ENCODE peak calls at places on chromosomes 11 and 22, in four cellular contexts. One of them, this sample, is unnamed.

GRCh38 chr11:82980292-82980691 is 78.8 kb downstream of the DDIAS start:
- DNase-seq in NCI-H1105 treated with DMSO at 0.1 percent for 48 hours: no peak
- DNase-seq in GM13977: no peak
- DNase-seq in CD8-positive, alpha-beta T cell: no peak
- DNase-seq in this sample: no peak

GRCh38 chr11:130813196-130813595 is 103.1 kb downstream of the SNX19 start:
- DNase-seq in GM13977: no peak
- DNase-seq in CD8-positive, alpha-beta T cell: no peak
- DNase-seq in NCI-H1105 treated with DMSO at 0.1 percent for 48 hours: no peak
- DNase-seq in this sample: no peak

GRCh38 chr22:43186272-43187170 is at the start of gene TTLL12:
- DNase-seq in CD8-positive, alpha-beta T cell: peak
- DNase-seq in GM13977: peak
- DNase-seq in NCI-H1105 treated with DMSO at 0.1 percent for 48 hours: peak
- DNase-seq in this sample: no peak

GRCh38 chr11:105393326-105393725 is 216.5 kb upstream of the GRIA4 start:
- DNase-seq in CD8-positive, alpha-beta T cell: no peak
- DNase-seq in NCI-H1105 treated with DMSO at 0.1 percent for 48 hours: no peak
- DNase-seq in GM13977: no peak
- DNase-seq in this sample: no peak

GRCh38 chr22:17597217-17597616 is 31.3 kb downstream of the ATP6V1E1 start:
- DNase-seq in GM13977: no peak
- DNase-seq in NCI-H1105 treated with DMSO at 0.1 percent for 48 hours: no peak
- DNase-seq in CD8-positive, alpha-beta T cell: no peak
- DNase-seq in this sample: no peak

GRCh38 chr22:39529487-39529851 is 3.1 kb downstream of the RPS19BP1 start:
- DNase-seq in NCI-H1105 treated with DMSO at 0.1 percent for 48 hours: no peak
- DNase-seq in CD8-positive, alpha-beta T cell: no peak
- DNase-seq in GM13977: no peak
- DNase-seq in this sample: no peak

GRCh38 chr22:49954991-49955580 is 5.5 kb upstream of the PIM3 start:
- DNase-seq in GM13977: no peak
- DNase-seq in NCI-H1105 treated with DMSO at 0.1 percent for 48 hours: no peak
- DNase-seq in CD8-positive, alpha-beta T cell: no peak
- DNase-seq in this sample: no peak

GRCh38 chr11:94521684-94522083 is 9.4 kb downstream of the C11orf97 start:
- DNase-seq in GM13977: peak
- DNase-seq in NCI-H1105 treated with DMSO at 0.1 percent for 48 hours: no peak
- DNase-seq in CD8-positive, alpha-beta T cell: no peak
- DNase-seq in this sample: no peak

GRCh38 chr22:39959640-39960447 is at the start of gene TMA7B:
- DNase-seq in CD8-positive, alpha-beta T cell: peak
- DNase-seq in GM13977: no peak
- DNase-seq in NCI-H1105 treated with DMSO at 0.1 percent for 48 hours: no peak
- DNase-seq in this sample: no peak

GRCh38 chr11:110824912-110825311 is 112.7 kb upstream of the ARHGAP20 start:
- DNase-seq in GM13977: no peak
- DNase-seq in CD8-positive, alpha-beta T cell: no peak
- DNase-seq in NCI-H1105 treated with DMSO at 0.1 percent for 48 hours: no peak
- DNase-seq in this sample: no peak

GRCh38 chr11:15278129-15278528 is 163.4 kb downstream of the INSC start:
- DNase-seq in CD8-positive, alpha-beta T cell: no peak
- DNase-seq in NCI-H1105 treated with DMSO at 0.1 percent for 48 hours: no peak
- DNase-seq in GM13977: no peak
- DNase-seq in this sample: no peak

GRCh38 chr11:78363018-78363619 is 54.5 kb downstream of the GAB2 start:
- DNase-seq in GM13977: no peak
- DNase-seq in NCI-H1105 treated with DMSO at 0.1 percent for 48 hours: no peak
- DNase-seq in CD8-positive, alpha-beta T cell: no peak
- DNase-seq in this sample: no peak

GRCh38 chr22:25942126-25942988 is 200.4 kb downstream of the MYO18B start:
- DNase-seq in CD8-positive, alpha-beta T cell: no peak
- DNase-seq in GM13977: no peak
- DNase-seq in NCI-H1105 treated with DMSO at 0.1 percent for 48 hours: no peak
- DNase-seq in this sample: no peak

GRCh38 chr11:13338437-13339069 is 61.0 kb downstream of the BMAL1 start:
- DNase-seq in CD8-positive, alpha-beta T cell: no peak
- DNase-seq in GM13977: no peak
- DNase-seq in NCI-H1105 treated with DMSO at 0.1 percent for 48 hours: no peak
- DNase-seq in this sample: no peak

GRCh38 chr11:74519719-74520118 is 26.2 kb upstream of the LIPT2 start:
- DNase-seq in GM13977: no peak
- DNase-seq in NCI-H1105 treated with DMSO at 0.1 percent for 48 hours: no peak
- DNase-seq in CD8-positive, alpha-beta T cell: no peak
- DNase-seq in this sample: no peak

GRCh38 chr11:120516461-120517389 is 5.2 kb downstream of the GRIK4 start:
- DNase-seq in CD8-positive, alpha-beta T cell: no peak
- DNase-seq in NCI-H1105 treated with DMSO at 0.1 percent for 48 hours: no peak
- DNase-seq in GM13977: no peak
- DNase-seq in this sample: no peak

GRCh38 chr11:109196016-109196415 is 226.0 kb upstream of the C11orf87 start:
- DNase-seq in NCI-H1105 treated with DMSO at 0.1 percent for 48 hours: no peak
- DNase-seq in CD8-positive, alpha-beta T cell: no peak
- DNase-seq in GM13977: no peak
- DNase-seq in this sample: no peak

GRCh38 chr11:34342008-34342533 is 15.7 kb downstream of the ABTB2 start:
- DNase-seq in NCI-H1105 treated with DMSO at 0.1 percent for 48 hours: no peak
- DNase-seq in CD8-positive, alpha-beta T cell: no peak
- DNase-seq in GM13977: no peak
- DNase-seq in this sample: no peak

GRCh38 chr11:66012946-66013761 is 1.3 kb downstream of the CST6 start:
- DNase-seq in CD8-positive, alpha-beta T cell: no peak
- DNase-seq in GM13977: no peak
- DNase-seq in NCI-H1105 treated with DMSO at 0.1 percent for 48 hours: no peak
- DNase-seq in this sample: no peak

GRCh38 chr22:49960967-49961600 is 512 bp downstream of the PIM3 start:
- DNase-seq in CD8-positive, alpha-beta T cell: peak
- DNase-seq in NCI-H1105 treated with DMSO at 0.1 percent for 48 hours: no peak
- DNase-seq in GM13977: peak
- DNase-seq in this sample: no peak

GRCh38 chr11:86014221-86014620 is 54.7 kb downstream of the PICALM start:
- DNase-seq in CD8-positive, alpha-beta T cell: no peak
- DNase-seq in NCI-H1105 treated with DMSO at 0.1 percent for 48 hours: no peak
- DNase-seq in GM13977: no peak
- DNase-seq in this sample: no peak

GRCh38 chr22:38718414-38718813 is 12.7 kb downstream of the GTPBP1 start:
- DNase-seq in CD8-positive, alpha-beta T cell: no peak
- DNase-seq in GM13977: no peak
- DNase-seq in NCI-H1105 treated with DMSO at 0.1 percent for 48 hours: no peak
- DNase-seq in this sample: no peak

GRCh38 chr11:20023082-20023426 is 137.2 kb downstream of the DBX1 start:
- DNase-seq in GM13977: no peak
- DNase-seq in CD8-positive, alpha-beta T cell: no peak
- DNase-seq in NCI-H1105 treated with DMSO at 0.1 percent for 48 hours: no peak
- DNase-seq in this sample: no peak

GRCh38 chr11:12235945-12236743 is 125.8 kb downstream of the MICAL2 start:
- DNase-seq in GM13977: peak
- DNase-seq in NCI-H1105 treated with DMSO at 0.1 percent for 48 hours: peak
- DNase-seq in CD8-positive, alpha-beta T cell: peak
- DNase-seq in this sample: peak

GRCh38 chr22:35397095-35397904 is 2.6 kb upstream of the MCM5 start:
- DNase-seq in NCI-H1105 treated with DMSO at 0.1 percent for 48 hours: no peak
- DNase-seq in GM13977: no peak
- DNase-seq in CD8-positive, alpha-beta T cell: no peak
- DNase-seq in this sample: no peak

GRCh38 chr22:48477031-48477721 is 1350.5 kb downstream of the BRD1 start:
- DNase-seq in NCI-H1105 treated with DMSO at 0.1 percent for 48 hours: no peak
- DNase-seq in GM13977: no peak
- DNase-seq in CD8-positive, alpha-beta T cell: no peak
- DNase-seq in this sample: no peak

GRCh38 chr22:46457502-46458488 is 79.6 kb downstream of the CELSR1 start:
- DNase-seq in CD8-positive, alpha-beta T cell: no peak
- DNase-seq in GM13977: no peak
- DNase-seq in NCI-H1105 treated with DMSO at 0.1 percent for 48 hours: no peak
- DNase-seq in this sample: no peak

GRCh38 chr22:40620464-40621046 is 16.0 kb downstream of the MRTFA start:
- DNase-seq in CD8-positive, alpha-beta T cell: no peak
- DNase-seq in GM13977: no peak
- DNase-seq in NCI-H1105 treated with DMSO at 0.1 percent for 48 hours: no peak
- DNase-seq in this sample: no peak

GRCh38 chr11:27649800-27650199 is 50.5 kb downstream of the BDNF start:
- DNase-seq in NCI-H1105 treated with DMSO at 0.1 percent for 48 hours: no peak
- DNase-seq in CD8-positive, alpha-beta T cell: no peak
- DNase-seq in GM13977: no peak
- DNase-seq in this sample: no peak

GRCh38 chr22:29647954-29648737 is 44.7 kb downstream of the NF2 start:
- DNase-seq in NCI-H1105 treated with DMSO at 0.1 percent for 48 hours: no peak
- DNase-seq in GM13977: no peak
- DNase-seq in CD8-positive, alpha-beta T cell: no peak
- DNase-seq in this sample: no peak

GRCh38 chr11:65036931-65037330 is 4.1 kb upstream of the SAC3D1 start:
- DNase-seq in CD8-positive, alpha-beta T cell: no peak
- DNase-seq in NCI-H1105 treated with DMSO at 0.1 percent for 48 hours: no peak
- DNase-seq in GM13977: no peak
- DNase-seq in this sample: no peak

GRCh38 chr22:43004362-43005035 is 10.4 kb downstream of the PACSIN2 start:
- DNase-seq in GM13977: no peak
- DNase-seq in CD8-positive, alpha-beta T cell: no peak
- DNase-seq in NCI-H1105 treated with DMSO at 0.1 percent for 48 hours: no peak
- DNase-seq in this sample: no peak

GRCh38 chr11:12518606-12519385 is 141.4 kb downstream of the PARVA start:
- DNase-seq in CD8-positive, alpha-beta T cell: no peak
- DNase-seq in GM13977: no peak
- DNase-seq in NCI-H1105 treated with DMSO at 0.1 percent for 48 hours: no peak
- DNase-seq in this sample: no peak

GRCh38 chr11:2804701-2805387 is 80.7 kb downstream of the CDKN1C start:
- DNase-seq in NCI-H1105 treated with DMSO at 0.1 percent for 48 hours: no peak
- DNase-seq in CD8-positive, alpha-beta T cell: peak
- DNase-seq in GM13977: no peak
- DNase-seq in this sample: no peak

GRCh38 chr22:35357883-35358621 is 22.8 kb upstream of the HMOX1 start:
- DNase-seq in CD8-positive, alpha-beta T cell: no peak
- DNase-seq in GM13977: no peak
- DNase-seq in NCI-H1105 treated with DMSO at 0.1 percent for 48 hours: no peak
- DNase-seq in this sample: no peak

GRCh38 chr11:121473064-121473777 is 20.5 kb upstream of the SORL1-AS1 start:
- DNase-seq in CD8-positive, alpha-beta T cell: no peak
- DNase-seq in NCI-H1105 treated with DMSO at 0.1 percent for 48 hours: no peak
- DNase-seq in GM13977: no peak
- DNase-seq in this sample: no peak